ENCODE peak calls at places on chromosomes 11 and 22, in five cellular contexts. W is neural crest cell, M is H4, I is memory B cell, V is ELR. F is an unnamed sample.
A peak's percentile ranks its signal among the peaks of the same experiment; 100 is the strongest.

GRCh38 chr11:95512682-95513081 is 276.9 kb downstream of the FAM76B start:
- DNase-seq in W (no peak), M (peak; percentile 61), V (peak; percentile 63), I (no peak), F (no peak)

GRCh38 chr11:75796091-75796435 is 18.9 kb upstream of the UVRAG start:
- DNase-seq in W (no peak), I (no peak), M (no peak), V (peak; percentile 74), F (no peak)

GRCh38 chr22:49930596-49931412 is 12.4 kb downstream of the CRELD2 start:
- DNase-seq in V (peak; percentile 73), I (peak; percentile 65), W (no peak), M (peak; percentile 89), F (peak; percentile 48)

GRCh38 chr11:21465920-21466319 is 727.0 kb upstream of the ANO5 start:
- DNase-seq in M (no peak), V (no peak), W (no peak), I (no peak), F (no peak)

GRCh38 chr22:48700566-48701295 is 1126.9 kb downstream of the BRD1 start:
- DNase-seq in V (no peak), W (no peak), I (no peak), M (no peak), F (no peak)

GRCh38 chr11:117923773-117924172 is 5.4 kb downstream of the TMPRSS13 start:
- DNase-seq in M (no peak), W (no peak), V (peak; percentile 15), I (no peak), F (no peak)

GRCh38 chr11:6418199-6418957 is 516 bp downstream of the APBB1 start:
- DNase-seq in I (no peak), M (no peak), W (peak; percentile 52), V (peak; percentile 29), F (no peak)

GRCh38 chr11:9847636-9848035 is 183.8 kb downstream of the SWAP70 start:
- DNase-seq in M (no peak), V (no peak), I (no peak), W (no peak), F (no peak)

GRCh38 chr22:25153961-25154685 is 45.5 kb upstream of the CRYBB3 start:
- DNase-seq in I (no peak), M (peak; percentile 69), W (no peak), V (no peak), F (no peak)

GRCh38 chr22:43922123-43922522 is 1.5 kb upstream of the PNPLA3 start:
- DNase-seq in W (no peak), M (no peak), I (no peak), V (no peak), F (no peak)

GRCh38 chr11:65651589-65652510 is 10.9 kb downstream of the RELA start:
- DNase-seq in V (peak; percentile 33), W (no peak), I (no peak), M (no peak), F (no peak)

GRCh38 chr11:128226106-128226716 is 361.1 kb downstream of the ETS1 start:
- DNase-seq in W (no peak), M (no peak), I (no peak), V (no peak), F (no peak)

GRCh38 chr22:33389927-33390326 is 331.7 kb upstream of the SYN3 start:
- DNase-seq in W (no peak), I (no peak), M (no peak), V (no peak), F (no peak)

GRCh38 chr11:14443642-14444041 is 56.0 kb downstream of the COPB1 start:
- DNase-seq in I (no peak), W (no peak), V (peak; percentile 80), M (peak; percentile 51), F (no peak)

GRCh38 chr11:86644291-86644690 is 28.1 kb downstream of the ME3 start:
- DNase-seq in I (no peak), M (no peak), V (peak; percentile 78), W (no peak), F (no peak)